ENCODE peak calls at places on chromosomes 6 and 20, in eight cellular contexts. E is effector memory CD4-positive, alpha-beta T cell; T is H1; M is CD8-positive, alpha-beta T cell; N is testis; Z is ascending aorta; A is upper lobe of right lung; S is H9. Y is an unnamed sample. For H3K4me1 and H3K27me3, the result is how much of the 10 kb centered on the place peaks cover.

GRCh38 chr20:51311636-51312479 is 230.7 kb downstream of the NFATC2 start:
- DNase-seq in E (no peak), T (peak), M (no peak), N (no peak), Z (no peak), A (no peak), S (peak), Y (no peak)

GRCh38 chr20:11549172-11550117 is 368.2 kb upstream of the BTBD3 start:
- DNase-seq in E (no peak), T (no peak), M (no peak), N (no peak), Z (no peak), A (no peak), S (no peak), Y (no peak)

GRCh38 chr6:41545174-41545702 is 943 bp upstream of the FOXP4 start:
- DNase-seq in E (no peak), T (no peak), M (no peak), N (no peak), Z (no peak), A (no peak), S (no peak), Y (peak)

GRCh38 chr6:37239950-37240713 is 17.4 kb upstream of the TBC1D22B start:
- DNase-seq in E (peak), T (no peak), M (peak), N (peak), Z (peak), A (peak), S (no peak), Y (peak)

GRCh38 chr6:100370265-100370664 is 94.5 kb downstream of the SIM1 start:
- DNase-seq in E (no peak), T (no peak), M (no peak), N (no peak), Z (no peak), A (no peak), S (no peak), Y (no peak)

GRCh38 chr6:99282479-99283062 is 66.9 kb downstream of the FAXC start:
- DNase-seq in E (no peak), T (no peak), M (no peak), N (no peak), Z (no peak), A (no peak), S (no peak), Y (no peak)

GRCh38 chr6:8940356-8940755 is 505.0 kb upstream of the SLC35B3 start:
- DNase-seq in E (no peak), T (no peak), M (no peak), N (no peak), Z (no peak), A (no peak), S (no peak), Y (peak)

GRCh38 chr6:30470968-30471367 is 18.3 kb upstream of the HLA-E start:
- DNase-seq in E (no peak), T (no peak), M (no peak), N (no peak), Z (no peak), A (no peak), S (no peak), Y (no peak)

GRCh38 chr6:169726049-169726400 is 1.7 kb upstream of the PHF10 start:
- DNase-seq in E (no peak), T (no peak), M (no peak), N (no peak), Z (no peak), A (no peak), S (no peak), Y (no peak)

GRCh38 chr6:163014736-163015135 is 287.0 kb downstream of the PACRG start:
- DNase-seq in E (no peak), T (no peak), M (no peak), N (no peak), Z (no peak), A (no peak), S (no peak), Y (no peak)

GRCh38 chr20:47521059-47521808 is 19.5 kb downstream of the NCOA3 start:
- DNase-seq in E (no peak), T (no peak), M (no peak), N (peak), Z (no peak), A (no peak), S (peak), Y (peak)

GRCh38 chr6:165002866-165003265 is 306.5 kb downstream of the C6orf118 start:
- DNase-seq in E (no peak), T (no peak), M (no peak), N (no peak), Z (no peak), A (no peak), S (no peak), Y (no peak)

GRCh38 chr6:56853541-56853940 is 101.4 kb upstream of the BEND6 start:
- DNase-seq in E (no peak), T (no peak), M (no peak), N (no peak), Z (no peak), A (no peak), S (no peak), Y (no peak)

GRCh38 chr20:35742741-35743523 is 872 bp upstream of the RBM39 start:
- DNase-seq in E (no peak), T (no peak), M (no peak), N (no peak), Z (no peak), A (no peak), S (no peak), Y (no peak)

GRCh38 chr6:3137057-3137777 is 18.7 kb downstream of the BPHL start:
- DNase-seq in E (no peak), T (no peak), M (no peak), N (no peak), Z (no peak), A (no peak), S (no peak), Y (no peak)

GRCh38 chr20:3080939-3081388 is 3.6 kb downstream of the AVP start:
- DNase-seq in E (no peak), T (no peak), M (no peak), N (peak), Z (peak), A (no peak), S (no peak), Y (no peak)

GRCh38 chr6:24927985-24928735 is 7.6 kb downstream of the RIPOR2 start:
- DNase-seq in E (no peak), T (no peak), M (no peak), N (no peak), Z (no peak), A (no peak), S (no peak), Y (no peak)

GRCh38 chr20:44394520-44395182 is 39.2 kb downstream of the HNF4A start:
- DNase-seq in E (no peak), T (no peak), M (no peak), N (peak), Z (no peak), A (no peak), S (no peak), Y (no peak)

GRCh38 chr6:16761469-16762264 is 407 bp upstream of the ATXN1 start:
- DNase-seq in E (peak), T (peak), M (peak), N (peak), Z (peak), A (peak), S (peak), Y (peak)

DNA sequence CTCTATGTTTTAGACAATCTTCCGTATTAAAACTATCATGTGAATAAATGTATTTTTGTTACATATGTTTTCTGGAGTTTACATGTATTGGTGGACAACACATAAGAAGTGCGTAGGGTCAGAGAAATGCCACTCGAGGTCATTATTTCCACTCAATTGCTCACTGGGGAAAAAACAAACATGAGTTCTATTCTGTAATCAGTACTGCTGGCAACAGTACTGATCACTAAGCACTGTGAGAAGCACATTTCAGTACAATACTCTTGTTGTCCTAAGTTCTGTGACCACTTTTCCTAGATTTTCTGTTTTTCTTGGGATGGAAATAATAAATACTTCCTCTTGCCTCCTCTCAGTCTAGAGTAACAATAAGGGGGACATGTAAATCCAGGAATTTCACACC is 44.5 kb downstream of the UST start:
- DNase-seq in E (no peak), T (no peak), M (no peak), N (no peak), Z (no peak), A (no peak), S (no peak), Y (no peak)
- H3K27ac ChIP-seq in E (no peak), T (no peak), M (no peak), N (no peak), Z (no peak), A (no peak), S (no peak), Y (no peak)

GRCh38 chr20:62356143-62356947 is 10.8 kb downstream of the LAMA5 start:
- DNase-seq in E (no peak), T (no peak), M (no peak), N (no peak), Z (no peak), A (no peak), S (no peak), Y (no peak)
- H3K4me1 ChIP-seq in E (under half), T (under half), M (under half), N (half or more), Z (half or more), A (half or more), S (under half), Y (half or more)

DNA sequence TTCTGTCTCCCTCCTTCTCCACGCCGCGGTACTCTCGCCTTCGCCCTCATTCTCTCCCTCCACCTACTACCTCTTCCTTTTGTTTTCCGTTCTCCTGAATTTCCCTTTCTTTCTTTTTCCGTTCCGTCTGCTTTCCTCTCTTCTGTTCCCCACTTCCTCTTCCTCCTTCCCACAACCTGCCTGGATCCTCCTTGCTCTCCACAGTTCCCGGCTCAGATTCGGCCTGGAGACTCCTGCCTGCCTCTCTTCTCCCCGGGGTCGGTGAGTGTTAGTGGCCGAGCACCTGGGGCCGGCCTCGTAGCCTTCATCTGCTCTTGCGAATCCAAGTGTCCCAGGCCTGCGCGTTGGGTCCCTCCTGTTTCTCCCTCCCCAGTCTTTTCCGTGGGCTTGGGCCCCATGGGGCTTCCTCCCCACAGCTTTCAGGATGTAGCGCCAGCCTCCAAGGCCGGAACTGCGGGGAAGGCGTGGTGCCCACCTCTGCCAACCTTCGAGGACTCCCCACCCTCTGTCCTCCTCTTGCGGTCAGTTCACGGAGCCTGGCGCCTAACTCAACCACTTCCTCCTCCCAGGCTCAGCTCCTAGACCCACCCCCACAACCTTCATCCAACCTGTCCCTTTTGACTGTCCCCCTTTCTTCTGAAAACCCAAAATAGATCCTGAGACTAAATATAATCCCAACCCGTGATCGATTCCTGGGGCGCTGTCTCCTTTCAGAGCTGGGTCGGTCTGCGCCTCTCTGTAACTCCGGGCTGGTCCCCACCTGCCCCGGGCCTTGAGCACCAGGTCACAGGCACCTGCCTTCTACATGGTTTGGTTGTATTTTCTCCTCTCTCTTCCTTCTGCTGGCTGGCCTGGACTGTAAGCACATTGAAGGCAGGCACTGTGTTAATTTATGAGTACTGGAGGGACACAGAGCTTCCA is 6.8 kb downstream of the NRN1 start:
- DNase-seq in E (no peak), T (no peak), M (no peak), N (no peak), Z (no peak), A (no peak), S (peak), Y (no peak)
- H3K27me3 ChIP-seq in E (half or more), T (half or more), M (half or more), N (under half), Z (half or more), A (half or more), S (half or more), Y (under half)

GRCh38 chr20:23270427-23270911 is 80.1 kb upstream of the NXT1 start:
- DNase-seq in E (no peak), T (no peak), M (no peak), N (no peak), Z (peak), A (no peak), S (no peak), Y (peak)
- H3K27ac ChIP-seq in E (no peak), T (no peak), M (no peak), N (no peak), Z (peak), A (peak), S (no peak), Y (peak)

GRCh38 chr20:57386762-57387161 is 4.4 kb upstream of the RBM38 start:
- DNase-seq in E (no peak), T (no peak), M (no peak), N (no peak), Z (no peak), A (no peak), S (no peak), Y (no peak)
- H3K4me1 ChIP-seq in E (under half), T (under half), M (under half), N (under half), Z (under half), A (under half), S (under half), Y (under half)

GRCh38 chr20:62479218-62479617 is 3.4 kb upstream of the GATA5 start:
- DNase-seq in E (no peak), T (no peak), M (no peak), N (no peak), Z (no peak), A (no peak), S (no peak), Y (no peak)
- H3K27me3 ChIP-seq in E (under half), T (half or more), M (under half), N (under half), Z (under half), A (half or more), S (half or more), Y (half or more)